ENCODE peak calls at places on chromosome 12, in ten cellular contexts. M is adrenal gland, T is PC-3, P is cardiac muscle cell, O is kidney, F is mammary epithelial cell, Q is pancreas, I is heart left ventricle, E is H1, K is OCI-LY7. J is an unnamed sample.
A peak's percentile ranks its signal among the peaks of the same experiment; 100 is the strongest.

GRCh38 chr12:55934773-55935172 is 3.8 kb downstream of the DGKA start:
- DNase-seq in O (no peak), Q (no peak), E (no peak), T (no peak), I (no peak), K (no peak), P (no peak), M (no peak), F (no peak), J (no peak)

GRCh38 chr12:79452906-79453305 is 237.9 kb downstream of the PAWR start:
- DNase-seq in T (peak; percentile 8), F (no peak), E (no peak), I (no peak), K (no peak), Q (no peak), P (no peak), O (no peak), M (no peak), J (no peak)

GRCh38 chr12:118061011-118061875 is at the start of gene WSB2:
- DNase-seq in O (peak; percentile 93), E (peak; percentile 70), T (peak; percentile 41), P (peak; percentile 74), Q (peak; percentile 89), F (peak; percentile 26), I (peak; percentile 90), M (peak; percentile 88), K (peak; percentile 53), J (peak; percentile 53)

GRCh38 chr12:176321-177181 is 37.4 kb downstream of the SLC6A12 start:
- DNase-seq in E (no peak), M (peak; percentile 54), Q (no peak), T (peak; percentile 44), I (peak; percentile 57), P (peak; percentile 43), O (no peak), K (no peak), F (peak; percentile 28), J (no peak)

GRCh38 chr12:53277981-53278380 is 9.9 kb downstream of the ESPL1 start:
- DNase-seq in M (no peak), T (no peak), E (no peak), I (no peak), O (peak; percentile 24), K (no peak), Q (no peak), F (no peak), P (no peak), J (no peak)

GRCh38 chr12:96034631-96035282 is 630 bp downstream of the LTA4H start:
- DNase-seq in F (peak; percentile 37), E (no peak), I (no peak), Q (peak; percentile 62), M (no peak), O (no peak), P (peak; percentile 43), K (peak; percentile 32), T (peak; percentile 41), J (no peak)

GRCh38 chr12:53180931-53181645 is 363 bp upstream of the CSAD start:
- DNase-seq in F (peak; percentile 70), M (peak; percentile 77), P (peak; percentile 82), E (peak; percentile 84), K (peak; percentile 88), I (peak; percentile 80), Q (peak; percentile 84), T (peak; percentile 86), O (peak; percentile 92), J (peak; percentile 90)

GRCh38 chr12:77734489-77734888 is 96.2 kb upstream of the NAV3 start:
- DNase-seq in Q (no peak), P (peak; percentile 53), K (no peak), T (no peak), O (no peak), I (no peak), E (no peak), M (peak; percentile 80), F (no peak), J (no peak)

GRCh38 chr12:6542209-6543009 is 8.1 kb downstream of the GAPDH start:
- DNase-seq in P (no peak), T (no peak), M (no peak), Q (no peak), I (no peak), O (no peak), K (no peak), E (no peak), F (no peak), J (no peak)

GRCh38 chr12:6539276-6540134 is 5.2 kb downstream of the GAPDH start:
- DNase-seq in P (no peak), T (peak; percentile 40), E (no peak), I (no peak), M (no peak), K (peak; percentile 19), F (peak; percentile 47), O (no peak), Q (no peak), J (no peak)

GRCh38 chr12:6541371-6542165 is 7.3 kb downstream of the GAPDH start:
- DNase-seq in O (no peak), I (no peak), M (no peak), F (no peak), Q (no peak), P (no peak), T (no peak), K (no peak), E (no peak), J (no peak)

GRCh38 chr12:6538420-6539275 is 4.3 kb downstream of the GAPDH start:
- DNase-seq in F (peak; percentile 41), E (no peak), Q (no peak), T (peak; percentile 16), K (peak; percentile 48), P (peak; percentile 48), I (no peak), O (no peak), M (no peak), J (peak; percentile 57)

GRCh38 chr12:6540181-6540877 is 6.0 kb downstream of the GAPDH start:
- DNase-seq in K (peak; percentile 83), O (peak; percentile 96), P (peak; percentile 97), I (peak; percentile 87), E (peak; percentile 87), M (peak; percentile 90), F (peak; percentile 97), T (peak; percentile 77), Q (no peak), J (peak; percentile 69)
- H3K4me3 ChIP-seq in K (peak overlapping the region; percentile 22), O (no peak overlapping the region), P (no peak overlapping the region), I (no peak overlapping the region), E (no peak overlapping the region), M (no peak overlapping the region), F (peak overlapping the region; percentile 31), T (peak overlapping the region; percentile 36), Q (no peak overlapping the region), J (no peak overlapping the region)

GRCh38 chr12:66149702-66150398 is 19.3 kb upstream of the LLPH start:
- DNase-seq in M (peak; percentile 57), F (no peak), I (no peak), O (no peak), P (peak; percentile 28), T (peak; percentile 15), Q (no peak), E (no peak), K (no peak), J (no peak)
- TF ChIP-seq CTCF in M (peak; percentile 31), F (no peak), I (no peak), O (no peak), P (peak; percentile 10), T (peak; percentile 20), Q (no peak), E (no peak), K (peak; percentile 16), J (peak; percentile 7)

GRCh38 chr12:119809023-119809422 is 68.1 kb downstream of the CIT start:
- DNase-seq in K (no peak), O (no peak), I (no peak), E (no peak), F (no peak), Q (no peak), M (no peak), T (no peak), P (no peak), J (no peak)

GRCh38 chr12:119804011-119804641 is 73.0 kb downstream of the CIT start:
- DNase-seq in F (peak; percentile 77), Q (peak; percentile 80), E (peak; percentile 79), P (peak; percentile 52), O (peak; percentile 90), K (no peak), T (peak; percentile 87), I (peak; percentile 29), M (peak; percentile 79), J (peak; percentile 13)

GRCh38 chr12:119807380-119807779 is 69.7 kb downstream of the CIT start:
- DNase-seq in M (no peak), F (no peak), T (no peak), E (no peak), K (no peak), P (no peak), I (no peak), Q (no peak), O (no peak), J (no peak)

GRCh38 chr12:119803391-119803791 is 73.7 kb downstream of the CIT start:
- DNase-seq in I (no peak), O (no peak), E (peak; percentile 62), K (no peak), F (no peak), P (peak; percentile 69), Q (no peak), M (peak; percentile 55), T (no peak), J (no peak)

GRCh38 chr12:119808441-119808840 is 68.7 kb downstream of the CIT start:
- DNase-seq in Q (no peak), T (peak; percentile 82), E (no peak), F (peak; percentile 80), M (no peak), I (no peak), P (no peak), K (no peak), O (no peak), J (no peak)
- H3K36me3 ChIP-seq in Q (no peaks in the 10 kb centered on the region), T (peaks cover 10% of the 10 kb centered on the region), E (no peaks in the 10 kb centered on the region), F (no peaks in the 10 kb centered on the region), M (no peaks in the 10 kb centered on the region), I (no peaks in the 10 kb centered on the region), P (no peaks in the 10 kb centered on the region), K (peaks cover 88% of the 10 kb centered on the region), O (no peaks in the 10 kb centered on the region), J (no peaks in the 10 kb centered on the region)

GRCh38 chr12:108121353-108121752 is 7.7 kb upstream of the WSCD2 start:
- DNase-seq in E (no peak), I (no peak), P (no peak), M (no peak), K (no peak), Q (no peak), O (no peak), F (no peak), T (no peak), J (no peak)

GRCh38 chr12:108122644-108123043 is 6.4 kb upstream of the WSCD2 start:
- DNase-seq in O (no peak), T (no peak), Q (no peak), F (no peak), E (no peak), M (no peak), P (no peak), K (no peak), I (no peak), J (no peak)

GRCh38 chr12:108123382-108123781 is 5.7 kb upstream of the WSCD2 start:
- DNase-seq in Q (no peak), K (no peak), E (no peak), F (no peak), P (no peak), M (no peak), O (no peak), T (no peak), I (no peak), J (no peak)

GRCh38 chr12:108120863-108121165 is 8.3 kb upstream of the WSCD2 start:
- DNase-seq in E (no peak), Q (no peak), F (no peak), K (no peak), O (no peak), T (no peak), P (no peak), I (no peak), M (no peak), J (no peak)

DNA sequence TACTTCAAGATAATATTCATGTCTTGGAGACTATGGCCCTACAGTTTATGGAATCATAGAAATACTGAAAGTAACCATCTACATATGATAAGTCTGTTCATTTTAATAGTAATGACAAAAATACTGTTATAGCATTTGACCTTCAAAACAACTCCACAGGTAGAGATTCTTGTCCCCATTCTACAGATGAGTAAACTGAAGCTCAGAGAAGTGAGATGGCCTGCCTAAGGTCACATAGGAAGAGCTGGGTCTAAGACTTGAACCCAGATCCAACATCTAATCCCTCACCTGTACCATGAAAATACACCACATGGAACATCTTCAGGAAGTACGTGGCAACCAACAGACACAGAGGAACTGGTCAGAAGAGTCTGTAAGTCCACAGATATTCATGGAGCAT is 7.0 kb upstream of the WSCD2 start:
- DNase-seq in O (no peak), P (no peak), Q (no peak), K (no peak), F (no peak), E (no peak), T (no peak), I (no peak), M (no peak), J (no peak)
- H3K4me3 ChIP-seq in O (no peak overlapping the region), P (no peak overlapping the region), Q (no peak overlapping the region), K (no peak overlapping the region), F (no peak overlapping the region), E (no peak overlapping the region), T (no peak overlapping the region), I (no peak overlapping the region), M (no peak overlapping the region), J (no peak overlapping the region)